ENCODE peak calls at places on chromosomes 1 and 21, in nine cellular contexts. One of them, this sample, is unnamed.

GRCh38 chr21:42580793-42581201 is 67.1 kb downstream of the SLC37A1 start:
- DNase-seq in H54: no peak
- DNase-seq in K562: no peak
- DNase-seq in breast epithelium: no peak
- DNase-seq in ovary: no peak
- DNase-seq in adrenal gland: peak; percentile 15
- DNase-seq in transverse colon: peak; percentile 5
- DNase-seq in heart left ventricle: no peak
- DNase-seq in body of pancreas: no peak
- DNase-seq in this sample: no peak

GRCh38 chr1:24693827-24694379 is 50.8 kb downstream of the SRRM1 start:
- DNase-seq in H54: no peak
- DNase-seq in K562: no peak
- DNase-seq in breast epithelium: no peak
- DNase-seq in ovary: no peak
- DNase-seq in adrenal gland: no peak
- DNase-seq in transverse colon: no peak
- DNase-seq in heart left ventricle: no peak
- DNase-seq in body of pancreas: no peak
- DNase-seq in this sample: no peak

GRCh38 chr1:100036718-100037664 is 67.2 kb downstream of the SLC35A3 start:
- DNase-seq in H54: peak; percentile 18
- DNase-seq in K562: no peak
- DNase-seq in breast epithelium: no peak
- DNase-seq in ovary: no peak
- DNase-seq in adrenal gland: peak; percentile 29
- DNase-seq in transverse colon: peak; percentile 12
- DNase-seq in heart left ventricle: no peak
- DNase-seq in body of pancreas: no peak
- DNase-seq in this sample: peak; percentile 65

GRCh38 chr1:15531682-15532081 is 5.0 kb downstream of the DNAJC16 start:
- DNase-seq in H54: no peak
- DNase-seq in K562: no peak
- DNase-seq in breast epithelium: no peak
- DNase-seq in ovary: no peak
- DNase-seq in adrenal gland: no peak
- DNase-seq in transverse colon: no peak
- DNase-seq in heart left ventricle: no peak
- DNase-seq in body of pancreas: no peak
- DNase-seq in this sample: no peak

GRCh38 chr1:111361761-111362160 is 65.8 kb downstream of the OVGP1 start:
- DNase-seq in H54: no peak
- DNase-seq in K562: no peak
- DNase-seq in breast epithelium: no peak
- DNase-seq in ovary: no peak
- DNase-seq in adrenal gland: no peak
- DNase-seq in transverse colon: no peak
- DNase-seq in heart left ventricle: no peak
- DNase-seq in body of pancreas: no peak
- DNase-seq in this sample: no peak

GRCh38 chr1:19472174-19472573 is 13.2 kb downstream of the CAPZB start:
- DNase-seq in H54: no peak
- DNase-seq in K562: no peak
- DNase-seq in breast epithelium: no peak
- DNase-seq in ovary: no peak
- DNase-seq in adrenal gland: no peak
- DNase-seq in transverse colon: no peak
- DNase-seq in heart left ventricle: no peak
- DNase-seq in body of pancreas: no peak
- DNase-seq in this sample: no peak

GRCh38 chr1:36411674-36412648 is 14.3 kb upstream of the LSM10 start:
- DNase-seq in H54: no peak
- DNase-seq in K562: peak; percentile 60
- DNase-seq in breast epithelium: no peak
- DNase-seq in ovary: no peak
- DNase-seq in adrenal gland: no peak
- DNase-seq in transverse colon: no peak
- DNase-seq in heart left ventricle: no peak
- DNase-seq in body of pancreas: no peak
- DNase-seq in this sample: peak; percentile 78

GRCh38 chr1:230543085-230543484 is 99.2 kb upstream of the COG2 start:
- DNase-seq in H54: no peak
- DNase-seq in K562: no peak
- DNase-seq in breast epithelium: no peak
- DNase-seq in ovary: no peak
- DNase-seq in adrenal gland: no peak
- DNase-seq in transverse colon: no peak
- DNase-seq in heart left ventricle: no peak
- DNase-seq in body of pancreas: no peak
- DNase-seq in this sample: no peak

GRCh38 chr1:45187735-45188134 is 18.7 kb downstream of the ZSWIM5 start:
- DNase-seq in H54: no peak
- DNase-seq in K562: no peak
- DNase-seq in breast epithelium: no peak
- DNase-seq in ovary: no peak
- DNase-seq in adrenal gland: no peak
- DNase-seq in transverse colon: no peak
- DNase-seq in heart left ventricle: no peak
- DNase-seq in body of pancreas: no peak
- DNase-seq in this sample: no peak

GRCh38 chr1:63883494-63884235 is 109.8 kb downstream of the ROR1 start:
- DNase-seq in H54: no peak
- DNase-seq in K562: no peak
- DNase-seq in breast epithelium: no peak
- DNase-seq in ovary: no peak
- DNase-seq in adrenal gland: no peak
- DNase-seq in transverse colon: no peak
- DNase-seq in heart left ventricle: no peak
- DNase-seq in body of pancreas: no peak
- DNase-seq in this sample: no peak

GRCh38 chr1:97245682-97246081 is 524.1 kb downstream of the PTBP2 start:
- DNase-seq in H54: no peak
- DNase-seq in K562: no peak
- DNase-seq in breast epithelium: no peak
- DNase-seq in ovary: no peak
- DNase-seq in adrenal gland: no peak
- DNase-seq in transverse colon: no peak
- DNase-seq in heart left ventricle: no peak
- DNase-seq in body of pancreas: no peak
- DNase-seq in this sample: no peak

GRCh38 chr1:209048961-209049669 is 534.4 kb upstream of the CAMK1G start:
- DNase-seq in H54: peak; percentile 24
- DNase-seq in K562: no peak
- DNase-seq in breast epithelium: no peak
- DNase-seq in ovary: no peak
- DNase-seq in adrenal gland: no peak
- DNase-seq in transverse colon: no peak
- DNase-seq in heart left ventricle: no peak
- DNase-seq in body of pancreas: no peak
- DNase-seq in this sample: no peak

GRCh38 chr21:26954591-26955214 is 12.2 kb downstream of the ADAMTS5 start:
- DNase-seq in H54: no peak
- DNase-seq in K562: no peak
- DNase-seq in breast epithelium: no peak
- DNase-seq in ovary: no peak
- DNase-seq in adrenal gland: no peak
- DNase-seq in transverse colon: no peak
- DNase-seq in heart left ventricle: no peak
- DNase-seq in body of pancreas: no peak
- DNase-seq in this sample: no peak

GRCh38 chr21:20649231-20649630 is 349.0 kb upstream of the NCAM2 start:
- DNase-seq in H54: no peak
- DNase-seq in K562: no peak
- DNase-seq in breast epithelium: no peak
- DNase-seq in ovary: no peak
- DNase-seq in adrenal gland: no peak
- DNase-seq in transverse colon: no peak
- DNase-seq in heart left ventricle: no peak
- DNase-seq in body of pancreas: no peak
- DNase-seq in this sample: no peak

GRCh38 chr1:54885863-54886723 is 902 bp downstream of the DHCR24 start:
- DNase-seq in H54: no peak
- DNase-seq in K562: peak; percentile 54
- DNase-seq in breast epithelium: no peak
- DNase-seq in ovary: peak; percentile 42
- DNase-seq in adrenal gland: peak; percentile 56
- DNase-seq in transverse colon: peak; percentile 55
- DNase-seq in heart left ventricle: no peak
- DNase-seq in body of pancreas: peak; percentile 56
- DNase-seq in this sample: no peak

GRCh38 chr21:14418920-14419319 is 36.0 kb upstream of the HSPA13 start:
- DNase-seq in H54: no peak
- DNase-seq in K562: no peak
- DNase-seq in breast epithelium: no peak
- DNase-seq in ovary: no peak
- DNase-seq in adrenal gland: no peak
- DNase-seq in transverse colon: no peak
- DNase-seq in heart left ventricle: no peak
- DNase-seq in body of pancreas: no peak
- DNase-seq in this sample: no peak

GRCh38 chr1:53862507-53862906 is 24.4 kb upstream of the NDC1 start:
- DNase-seq in H54: no peak
- DNase-seq in K562: no peak
- DNase-seq in breast epithelium: no peak
- DNase-seq in ovary: no peak
- DNase-seq in adrenal gland: no peak
- DNase-seq in transverse colon: no peak
- DNase-seq in heart left ventricle: no peak
- DNase-seq in body of pancreas: no peak
- DNase-seq in this sample: no peak

GRCh38 chr21:38266732-38267131 is 9.9 kb downstream of the KCNJ15 start:
- DNase-seq in H54: peak; percentile 16
- DNase-seq in K562: no peak
- DNase-seq in breast epithelium: no peak
- DNase-seq in ovary: no peak
- DNase-seq in adrenal gland: no peak
- DNase-seq in transverse colon: no peak
- DNase-seq in heart left ventricle: no peak
- DNase-seq in body of pancreas: no peak
- DNase-seq in this sample: no peak

GRCh38 chr1:56286956-56287355 is 292.4 kb downstream of the PLPP3 start:
- DNase-seq in H54: no peak
- DNase-seq in K562: no peak
- DNase-seq in breast epithelium: no peak
- DNase-seq in ovary: no peak
- DNase-seq in adrenal gland: no peak
- DNase-seq in transverse colon: no peak
- DNase-seq in heart left ventricle: no peak
- DNase-seq in body of pancreas: no peak
- DNase-seq in this sample: no peak

GRCh38 chr1:212040629-212041028 is 5.1 kb downstream of the DTL start:
- DNase-seq in H54: no peak
- DNase-seq in K562: no peak
- DNase-seq in breast epithelium: no peak
- DNase-seq in ovary: no peak
- DNase-seq in adrenal gland: no peak
- DNase-seq in transverse colon: no peak
- DNase-seq in heart left ventricle: no peak
- DNase-seq in body of pancreas: no peak
- DNase-seq in this sample: no peak

GRCh38 chr1:226064816-226065248 is 2.3 kb downstream of the H3-3A start:
- DNase-seq in H54: no peak
- DNase-seq in K562: no peak
- DNase-seq in breast epithelium: peak; percentile 42
- DNase-seq in ovary: peak; percentile 58
- DNase-seq in adrenal gland: peak; percentile 54
- DNase-seq in transverse colon: peak; percentile 58
- DNase-seq in heart left ventricle: peak; percentile 41
- DNase-seq in body of pancreas: peak; percentile 61
- DNase-seq in this sample: peak; percentile 83

GRCh38 chr1:10451286-10451685 is 1.5 kb downstream of the CORT start:
- DNase-seq in H54: no peak
- DNase-seq in K562: no peak
- DNase-seq in breast epithelium: no peak
- DNase-seq in ovary: no peak
- DNase-seq in adrenal gland: no peak
- DNase-seq in transverse colon: no peak
- DNase-seq in heart left ventricle: no peak
- DNase-seq in body of pancreas: no peak
- DNase-seq in this sample: no peak

GRCh38 chr1:151059342-151060240 is at the start of gene CDC42SE1:
- DNase-seq in H54: peak; percentile 94
- DNase-seq in K562: peak; percentile 85
- DNase-seq in breast epithelium: peak; percentile 58
- DNase-seq in ovary: peak; percentile 85
- DNase-seq in adrenal gland: peak; percentile 84
- DNase-seq in transverse colon: peak; percentile 86
- DNase-seq in heart left ventricle: peak; percentile 90
- DNase-seq in body of pancreas: peak; percentile 82
- DNase-seq in this sample: peak; percentile 89
- TF ChIP-seq POLR2A in H54: peak; percentile 96
- TF ChIP-seq POLR2A in K562: peak; percentile 91
- TF ChIP-seq POLR2A in breast epithelium: peak; percentile 76
- TF ChIP-seq POLR2A in ovary: peak; percentile 93
- TF ChIP-seq POLR2A in adrenal gland: peak; percentile 80
- TF ChIP-seq POLR2A in transverse colon: peak; percentile 95
- TF ChIP-seq POLR2A in heart left ventricle: peak; percentile 86
- TF ChIP-seq POLR2A in body of pancreas: peak; percentile 88
- TF ChIP-seq POLR2A in this sample: peak; percentile 85

DNA sequence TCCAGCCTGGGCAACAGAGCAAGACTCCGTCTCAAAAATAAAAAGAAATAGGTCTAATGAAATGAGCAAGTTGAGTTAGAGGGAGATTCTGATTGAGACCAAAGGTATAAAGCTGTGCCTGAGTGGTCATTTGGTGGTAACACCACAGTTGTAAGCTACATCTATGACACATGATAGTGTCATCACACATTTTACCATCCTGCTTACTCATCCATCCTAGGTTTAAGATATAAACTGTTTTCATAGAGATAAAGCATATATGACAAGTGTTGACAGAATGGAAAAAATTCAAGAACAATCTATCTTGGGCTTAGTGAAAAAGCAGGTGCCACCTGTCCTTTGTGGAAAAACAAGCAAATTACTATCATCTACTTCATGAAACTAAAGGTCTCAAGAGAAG is 7.1 kb upstream of the CFAP141 start:
- DNase-seq in H54: peak; percentile 64
- DNase-seq in K562: peak; percentile 28
- DNase-seq in breast epithelium: no peak
- DNase-seq in ovary: no peak
- DNase-seq in adrenal gland: no peak
- DNase-seq in transverse colon: no peak
- DNase-seq in heart left ventricle: no peak
- DNase-seq in body of pancreas: no peak
- DNase-seq in this sample: peak; percentile 56
- TF ChIP-seq POLR2A in H54: no peak
- TF ChIP-seq POLR2A in K562: no peak
- TF ChIP-seq POLR2A in breast epithelium: no peak
- TF ChIP-seq POLR2A in ovary: no peak
- TF ChIP-seq POLR2A in adrenal gland: no peak
- TF ChIP-seq POLR2A in transverse colon: no peak
- TF ChIP-seq POLR2A in heart left ventricle: no peak
- TF ChIP-seq POLR2A in body of pancreas: no peak
- TF ChIP-seq POLR2A in this sample: no peak

GRCh38 chr1:184386271-184387068 is at the start of gene C1orf21:
- DNase-seq in H54: peak; percentile 81
- DNase-seq in K562: peak; percentile 95
- DNase-seq in breast epithelium: peak; percentile 86
- DNase-seq in ovary: peak; percentile 93
- DNase-seq in adrenal gland: peak; percentile 88
- DNase-seq in transverse colon: peak; percentile 92
- DNase-seq in heart left ventricle: peak; percentile 93
- DNase-seq in body of pancreas: peak; percentile 90
- DNase-seq in this sample: peak; percentile 91
- TF ChIP-seq POLR2A in H54: peak; percentile 60
- TF ChIP-seq POLR2A in K562: no peak
- TF ChIP-seq POLR2A in breast epithelium: peak; percentile 57
- TF ChIP-seq POLR2A in ovary: peak; percentile 84
- TF ChIP-seq POLR2A in adrenal gland: peak; percentile 48
- TF ChIP-seq POLR2A in transverse colon: peak; percentile 87
- TF ChIP-seq POLR2A in heart left ventricle: peak; percentile 94
- TF ChIP-seq POLR2A in body of pancreas: peak; percentile 86
- TF ChIP-seq POLR2A in this sample: no peak

GRCh38 chr1:71044833-71045232 is 2.8 kb downstream of the PTGER3 start:
- DNase-seq in H54: no peak
- DNase-seq in K562: peak; percentile 26
- DNase-seq in breast epithelium: no peak
- DNase-seq in ovary: no peak
- DNase-seq in adrenal gland: no peak
- DNase-seq in transverse colon: no peak
- DNase-seq in heart left ventricle: no peak
- DNase-seq in body of pancreas: no peak
- DNase-seq in this sample: no peak
- TF ChIP-seq POLR2A in H54: no peak
- TF ChIP-seq POLR2A in K562: no peak
- TF ChIP-seq POLR2A in breast epithelium: no peak
- TF ChIP-seq POLR2A in ovary: no peak
- TF ChIP-seq POLR2A in adrenal gland: no peak
- TF ChIP-seq POLR2A in transverse colon: no peak
- TF ChIP-seq POLR2A in heart left ventricle: no peak
- TF ChIP-seq POLR2A in body of pancreas: no peak
- TF ChIP-seq POLR2A in this sample: no peak

This sample was measured in erythroblast.